ENCODE peak calls at places on chromosomes 7 and 10, in seven cellular contexts. One of them, this sample, is unnamed.

GRCh38 chr7:122014697-122015096 is 129.4 kb downstream of the AASS start:
- DNase-seq in A549: no peak
- DNase-seq in ovary: no peak
- DNase-seq in HepG2: no peak
- DNase-seq in transverse colon: no peak
- DNase-seq in K562: no peak
- DNase-seq in stomach: no peak
- DNase-seq in this sample: no peak

GRCh38 chr10:7027913-7028808 is 382.7 kb downstream of the SFMBT2 start:
- DNase-seq in A549: no peak
- DNase-seq in ovary: no peak
- DNase-seq in HepG2: no peak
- DNase-seq in transverse colon: no peak
- DNase-seq in K562: peak; percentile 81
- DNase-seq in stomach: no peak
- DNase-seq in this sample: no peak

GRCh38 chr10:128865398-128865797 is 601.6 kb upstream of the MGMT start:
- DNase-seq in A549: no peak
- DNase-seq in ovary: no peak
- DNase-seq in HepG2: no peak
- DNase-seq in transverse colon: no peak
- DNase-seq in K562: no peak
- DNase-seq in stomach: no peak
- DNase-seq in this sample: peak; percentile 1

GRCh38 chr7:112422842-112423496 is 27.3 kb upstream of the IFRD1 start:
- DNase-seq in A549: peak; percentile 90
- DNase-seq in ovary: peak; percentile 77
- DNase-seq in HepG2: peak; percentile 89
- DNase-seq in transverse colon: peak; percentile 55
- DNase-seq in K562: peak; percentile 85
- DNase-seq in stomach: peak; percentile 90
- DNase-seq in this sample: peak; percentile 59

GRCh38 chr10:31702005-31702404 is 226.6 kb downstream of the ARHGAP12 start:
- DNase-seq in A549: no peak
- DNase-seq in ovary: no peak
- DNase-seq in HepG2: no peak
- DNase-seq in transverse colon: no peak
- DNase-seq in K562: no peak
- DNase-seq in stomach: no peak
- DNase-seq in this sample: no peak

GRCh38 chr10:125084191-125085186 is 75.9 kb downstream of the CTBP2 start:
- DNase-seq in A549: peak; percentile 93
- DNase-seq in ovary: peak; percentile 80
- DNase-seq in HepG2: peak; percentile 12
- DNase-seq in transverse colon: no peak
- DNase-seq in K562: no peak
- DNase-seq in stomach: peak; percentile 89
- DNase-seq in this sample: no peak

GRCh38 chr10:60951272-60951724 is 7.3 kb upstream of the RHOBTB1 start:
- DNase-seq in A549: no peak
- DNase-seq in ovary: no peak
- DNase-seq in HepG2: no peak
- DNase-seq in transverse colon: no peak
- DNase-seq in K562: no peak
- DNase-seq in stomach: no peak
- DNase-seq in this sample: no peak

GRCh38 chr7:73932364-73932763 is 71.4 kb downstream of the TMEM270 start:
- DNase-seq in A549: no peak
- DNase-seq in ovary: no peak
- DNase-seq in HepG2: no peak
- DNase-seq in transverse colon: no peak
- DNase-seq in K562: no peak
- DNase-seq in stomach: no peak
- DNase-seq in this sample: no peak

GRCh38 chr7:142872106-142872675 is 13.4 kb downstream of the TRPV6 start:
- DNase-seq in A549: no peak
- DNase-seq in ovary: no peak
- DNase-seq in HepG2: no peak
- DNase-seq in transverse colon: no peak
- DNase-seq in K562: no peak
- DNase-seq in stomach: no peak
- DNase-seq in this sample: no peak

GRCh38 chr7:144869072-144869471 is 33.2 kb upstream of the TPK1 start:
- DNase-seq in A549: no peak
- DNase-seq in ovary: no peak
- DNase-seq in HepG2: no peak
- DNase-seq in transverse colon: no peak
- DNase-seq in K562: no peak
- DNase-seq in stomach: no peak
- DNase-seq in this sample: no peak

GRCh38 chr10:36302086-36302485 is 660.0 kb upstream of the FZD8 start:
- DNase-seq in A549: no peak
- DNase-seq in ovary: no peak
- DNase-seq in HepG2: no peak
- DNase-seq in transverse colon: no peak
- DNase-seq in K562: no peak
- DNase-seq in stomach: no peak
- DNase-seq in this sample: no peak

GRCh38 chr10:133274751-133275682 is 1.7 kb downstream of the ADAM8 start:
- DNase-seq in A549: no peak
- DNase-seq in ovary: no peak
- DNase-seq in HepG2: no peak
- DNase-seq in transverse colon: peak; percentile 66
- DNase-seq in K562: peak; percentile 53
- DNase-seq in stomach: peak; percentile 53
- DNase-seq in this sample: no peak

GRCh38 chr7:47591655-47592572 is 10.0 kb upstream of the TNS3 start:
- DNase-seq in A549: peak; percentile 96
- DNase-seq in ovary: no peak
- DNase-seq in HepG2: peak; percentile 75
- DNase-seq in transverse colon: no peak
- DNase-seq in K562: no peak
- DNase-seq in stomach: no peak
- DNase-seq in this sample: no peak

GRCh38 chr7:98282727-98283126 is 1.2 kb downstream of the BRI3 start:
- DNase-seq in A549: no peak
- DNase-seq in ovary: no peak
- DNase-seq in HepG2: no peak
- DNase-seq in transverse colon: no peak
- DNase-seq in K562: no peak
- DNase-seq in stomach: no peak
- DNase-seq in this sample: no peak

GRCh38 chr10:91632671-91633550 is at the start of gene PPP1R3C:
- DNase-seq in A549: peak; percentile 93
- DNase-seq in ovary: peak; percentile 89
- DNase-seq in HepG2: peak; percentile 87
- DNase-seq in transverse colon: peak; percentile 79
- DNase-seq in K562: no peak
- DNase-seq in stomach: peak; percentile 89
- DNase-seq in this sample: peak; percentile 73

GRCh38 chr7:1569016-1569415 is 816 bp downstream of the PSMG3 start:
- DNase-seq in A549: peak; percentile 74
- DNase-seq in ovary: no peak
- DNase-seq in HepG2: no peak
- DNase-seq in transverse colon: no peak
- DNase-seq in K562: peak; percentile 55
- DNase-seq in stomach: no peak
- DNase-seq in this sample: no peak

GRCh38 chr7:156123362-156123761 is 311.1 kb upstream of the SHH start:
- DNase-seq in A549: no peak
- DNase-seq in ovary: no peak
- DNase-seq in HepG2: no peak
- DNase-seq in transverse colon: no peak
- DNase-seq in K562: no peak
- DNase-seq in stomach: no peak
- DNase-seq in this sample: no peak

GRCh38 chr10:35481421-35481820 is 123.7 kb upstream of the GJD4 start:
- DNase-seq in A549: no peak
- DNase-seq in ovary: no peak
- DNase-seq in HepG2: no peak
- DNase-seq in transverse colon: no peak
- DNase-seq in K562: no peak
- DNase-seq in stomach: no peak
- DNase-seq in this sample: no peak

GRCh38 chr7:50552139-50552538 is 13.1 kb downstream of the DDC start:
- DNase-seq in A549: no peak
- DNase-seq in ovary: no peak
- DNase-seq in HepG2: peak; percentile 55
- DNase-seq in transverse colon: no peak
- DNase-seq in K562: no peak
- DNase-seq in stomach: no peak
- DNase-seq in this sample: no peak

GRCh38 chr7:126657599-126658358 is 595.0 kb downstream of the GRM8 start:
- DNase-seq in A549: no peak
- DNase-seq in ovary: no peak
- DNase-seq in HepG2: peak; percentile 10
- DNase-seq in transverse colon: no peak
- DNase-seq in K562: no peak
- DNase-seq in stomach: no peak
- DNase-seq in this sample: no peak

GRCh38 chr10:104076743-104077160 is 8.9 kb downstream of the COL17A1 start:
- DNase-seq in A549: no peak
- DNase-seq in ovary: peak; percentile 48
- DNase-seq in HepG2: no peak
- DNase-seq in transverse colon: peak; percentile 36
- DNase-seq in K562: no peak
- DNase-seq in stomach: peak; percentile 35
- DNase-seq in this sample: peak; percentile 44

GRCh38 chr10:107206856-107207255 is 42.4 kb upstream of the SORCS1 start:
- DNase-seq in A549: no peak
- DNase-seq in ovary: no peak
- DNase-seq in HepG2: no peak
- DNase-seq in transverse colon: no peak
- DNase-seq in K562: no peak
- DNase-seq in stomach: no peak
- DNase-seq in this sample: no peak

GRCh38 chr10:104337527-104337984 is 709 bp downstream of the ITPRIP start:
- DNase-seq in A549: peak; percentile 47
- DNase-seq in ovary: no peak
- DNase-seq in HepG2: no peak
- DNase-seq in transverse colon: peak; percentile 63
- DNase-seq in K562: peak; percentile 31
- DNase-seq in stomach: no peak
- DNase-seq in this sample: no peak

GRCh38 chr7:133945497-133945896 is 181.6 kb upstream of the LRGUK start:
- DNase-seq in A549: no peak
- DNase-seq in ovary: no peak
- DNase-seq in HepG2: no peak
- DNase-seq in transverse colon: no peak
- DNase-seq in K562: no peak
- DNase-seq in stomach: no peak
- DNase-seq in this sample: no peak

GRCh38 chr7:133955208-133955607 is 171.9 kb upstream of the LRGUK start:
- DNase-seq in A549: no peak
- DNase-seq in ovary: no peak
- DNase-seq in HepG2: no peak
- DNase-seq in transverse colon: no peak
- DNase-seq in K562: no peak
- DNase-seq in stomach: no peak
- DNase-seq in this sample: no peak

GRCh38 chr7:133948588-133948987 is 178.6 kb upstream of the LRGUK start:
- DNase-seq in A549: no peak
- DNase-seq in ovary: no peak
- DNase-seq in HepG2: no peak
- DNase-seq in transverse colon: no peak
- DNase-seq in K562: no peak
- DNase-seq in stomach: no peak
- DNase-seq in this sample: no peak

GRCh38 chr7:133947458-133948044 is 179.6 kb upstream of the LRGUK start:
- DNase-seq in A549: no peak
- DNase-seq in ovary: no peak
- DNase-seq in HepG2: no peak
- DNase-seq in transverse colon: no peak
- DNase-seq in K562: no peak
- DNase-seq in stomach: no peak
- DNase-seq in this sample: no peak

DNA sequence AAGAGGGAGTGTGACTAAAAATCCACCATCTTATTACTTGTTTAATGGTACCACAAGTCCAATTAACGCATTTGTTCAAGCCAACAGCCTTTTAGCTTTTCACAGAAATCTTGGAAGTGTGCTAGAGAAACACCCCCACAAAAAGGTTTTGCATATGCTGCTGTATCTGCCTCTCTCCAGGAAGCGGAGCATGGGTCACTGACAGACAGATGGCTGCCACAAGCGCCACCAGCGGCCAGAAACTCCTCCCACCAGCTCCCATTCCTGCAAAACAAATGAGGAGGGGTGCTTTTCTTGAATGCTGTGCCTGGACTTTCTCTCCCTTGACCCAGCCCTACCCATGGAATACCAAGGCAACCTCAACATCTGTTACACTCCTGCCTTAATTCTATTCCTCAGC is 176.3 kb upstream of the LRGUK start:
- DNase-seq in A549: no peak
- DNase-seq in ovary: no peak
- DNase-seq in HepG2: no peak
- DNase-seq in transverse colon: no peak
- DNase-seq in K562: no peak
- DNase-seq in stomach: no peak
- DNase-seq in this sample: no peak
- TF ChIP-seq CTCF in A549: no peak
- TF ChIP-seq CTCF in ovary: no peak
- TF ChIP-seq CTCF in HepG2: no peak
- TF ChIP-seq CTCF in transverse colon: no peak
- TF ChIP-seq CTCF in K562: no peak
- TF ChIP-seq CTCF in stomach: no peak
- TF ChIP-seq CTCF in this sample: no peak

GRCh38 chr7:85710960-85711359 is 524.1 kb upstream of the SEMA3D start:
- DNase-seq in A549: no peak
- DNase-seq in ovary: no peak
- DNase-seq in HepG2: no peak
- DNase-seq in transverse colon: no peak
- DNase-seq in K562: no peak
- DNase-seq in stomach: no peak
- DNase-seq in this sample: no peak
- TF ChIP-seq EP300 in A549: no peak
- TF ChIP-seq EP300 in ovary: no peak
- TF ChIP-seq EP300 in HepG2: no peak
- TF ChIP-seq EP300 in transverse colon: no peak
- TF ChIP-seq EP300 in K562: no peak
- TF ChIP-seq EP300 in stomach: no peak
- TF ChIP-seq EP300 in this sample: no peak

GRCh38 chr7:24964177-24964576 is 15.8 kb downstream of the OSBPL3 start:
- DNase-seq in A549: no peak
- DNase-seq in ovary: no peak
- DNase-seq in HepG2: no peak
- DNase-seq in transverse colon: no peak
- DNase-seq in K562: no peak
- DNase-seq in stomach: no peak
- DNase-seq in this sample: no peak
- H3K4me1 ChIP-seq in A549: peaks cover 6% of the 10 kb centered on the region
- H3K4me1 ChIP-seq in ovary: peaks cover 2% of the 10 kb centered on the region
- H3K4me1 ChIP-seq in HepG2: peaks cover 26% of the 10 kb centered on the region
- H3K4me1 ChIP-seq in transverse colon: peaks cover 9% of the 10 kb centered on the region
- H3K4me1 ChIP-seq in K562: peaks cover 6% of the 10 kb centered on the region
- H3K4me1 ChIP-seq in stomach: peaks cover 21% of the 10 kb centered on the region
- H3K4me1 ChIP-seq in this sample: no peaks in the 10 kb centered on the region

DNA sequence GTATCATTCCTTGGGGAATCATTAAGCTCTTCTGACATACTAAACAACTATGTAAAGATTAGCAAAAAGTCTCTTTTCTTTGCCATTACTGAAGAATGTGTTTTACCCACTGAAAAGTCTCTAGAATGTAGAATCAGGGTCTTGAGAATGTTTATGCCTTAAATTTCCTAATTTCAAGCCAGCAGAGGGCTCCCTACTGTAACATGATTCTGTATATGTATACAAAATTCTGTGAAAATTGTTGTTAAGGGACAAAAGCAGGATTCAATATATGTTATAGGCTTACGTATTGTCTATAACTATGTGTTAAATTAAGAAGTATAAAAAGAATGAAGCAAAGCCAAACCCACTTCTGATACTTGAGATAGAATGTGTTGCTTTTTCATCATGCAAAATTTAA is 296.9 kb upstream of the DGKB start:
- DNase-seq in A549: peak; percentile 3
- DNase-seq in ovary: no peak
- DNase-seq in HepG2: no peak
- DNase-seq in transverse colon: no peak
- DNase-seq in K562: no peak
- DNase-seq in stomach: no peak
- DNase-seq in this sample: no peak
- TF ChIP-seq CTCF in A549: peak; percentile 35
- TF ChIP-seq CTCF in ovary: no peak
- TF ChIP-seq CTCF in HepG2: no peak
- TF ChIP-seq CTCF in transverse colon: no peak
- TF ChIP-seq CTCF in K562: no peak
- TF ChIP-seq CTCF in stomach: no peak
- TF ChIP-seq CTCF in this sample: no peak